ENCODE peak calls at places on chromosome 6, in eight cellular contexts. One of them, this sample, is unnamed.
A peak's percentile ranks its signal among the peaks of the same experiment; 100 is the strongest.

GRCh38 chr6:84707161-84707560 is 57.2 kb downstream of the TBX18 start:
- DNase-seq in aorta: no peak
- DNase-seq in neural crest cell: no peak
- DNase-seq in uterus: no peak
- DNase-seq in activated gamma-delta T cell: no peak
- DNase-seq in nucleus accumbens: no peak
- DNase-seq in posterior cingulate gyrus: no peak
- DNase-seq in endothelial cell: no peak
- DNase-seq in this sample: no peak

GRCh38 chr6:146857180-146857959 is 258.6 kb downstream of the ADGB start:
- DNase-seq in aorta: peak; percentile 96
- DNase-seq in posterior cingulate gyrus: peak; percentile 96
- DNase-seq in nucleus accumbens: peak; percentile 82
- DNase-seq in neural crest cell: peak; percentile 80
- DNase-seq in endothelial cell: peak; percentile 90
- DNase-seq in uterus: peak; percentile 79
- DNase-seq in activated gamma-delta T cell: peak; percentile 21
- DNase-seq in this sample: peak; percentile 86

GRCh38 chr6:4301871-4302270 is 166.5 kb upstream of the ECI2 start:
- DNase-seq in posterior cingulate gyrus: no peak
- DNase-seq in uterus: no peak
- DNase-seq in aorta: no peak
- DNase-seq in nucleus accumbens: no peak
- DNase-seq in neural crest cell: no peak
- DNase-seq in endothelial cell: no peak
- DNase-seq in activated gamma-delta T cell: no peak
- DNase-seq in this sample: no peak

GRCh38 chr6:41939848-41940758 is 1.5 kb downstream of the CCND3 start:
- DNase-seq in uterus: no peak
- DNase-seq in activated gamma-delta T cell: no peak
- DNase-seq in aorta: no peak
- DNase-seq in posterior cingulate gyrus: no peak
- DNase-seq in neural crest cell: no peak
- DNase-seq in nucleus accumbens: peak; percentile 19
- DNase-seq in endothelial cell: no peak
- DNase-seq in this sample: no peak

GRCh38 chr6:111972714-111973678 is 80.9 kb upstream of the CCN6 start:
- DNase-seq in neural crest cell: no peak
- DNase-seq in posterior cingulate gyrus: no peak
- DNase-seq in endothelial cell: no peak
- DNase-seq in nucleus accumbens: no peak
- DNase-seq in aorta: peak; percentile 81
- DNase-seq in activated gamma-delta T cell: no peak
- DNase-seq in uterus: peak; percentile 78
- DNase-seq in this sample: no peak

GRCh38 chr6:160391419-160392116 is 43.4 kb downstream of the SLC22A3 start:
- DNase-seq in aorta: no peak
- DNase-seq in nucleus accumbens: no peak
- DNase-seq in uterus: peak; percentile 53
- DNase-seq in neural crest cell: no peak
- DNase-seq in activated gamma-delta T cell: no peak
- DNase-seq in endothelial cell: no peak
- DNase-seq in posterior cingulate gyrus: no peak
- DNase-seq in this sample: no peak

GRCh38 chr6:37244430-37245310 is 12.9 kb upstream of the TBC1D22B start:
- DNase-seq in posterior cingulate gyrus: no peak
- DNase-seq in nucleus accumbens: peak; percentile 6
- DNase-seq in aorta: peak; percentile 81
- DNase-seq in activated gamma-delta T cell: no peak
- DNase-seq in neural crest cell: no peak
- DNase-seq in uterus: peak; percentile 93
- DNase-seq in endothelial cell: no peak
- DNase-seq in this sample: peak; percentile 16

GRCh38 chr6:52787917-52788316 is 15.7 kb downstream of the GSTA1 start:
- DNase-seq in uterus: no peak
- DNase-seq in posterior cingulate gyrus: no peak
- DNase-seq in activated gamma-delta T cell: no peak
- DNase-seq in neural crest cell: no peak
- DNase-seq in nucleus accumbens: no peak
- DNase-seq in endothelial cell: no peak
- DNase-seq in aorta: no peak
- DNase-seq in this sample: no peak

GRCh38 chr6:135851442-135852271 is at the start of gene PDE7B:
- DNase-seq in neural crest cell: peak; percentile 28
- DNase-seq in nucleus accumbens: peak; percentile 35
- DNase-seq in uterus: peak; percentile 83
- DNase-seq in aorta: peak; percentile 87
- DNase-seq in activated gamma-delta T cell: peak; percentile 6
- DNase-seq in posterior cingulate gyrus: peak; percentile 89
- DNase-seq in endothelial cell: peak; percentile 58
- DNase-seq in this sample: peak; percentile 34

GRCh38 chr6:73714227-73714626 is 18.2 kb downstream of the CD109 start:
- DNase-seq in uterus: no peak
- DNase-seq in activated gamma-delta T cell: no peak
- DNase-seq in endothelial cell: no peak
- DNase-seq in posterior cingulate gyrus: no peak
- DNase-seq in aorta: no peak
- DNase-seq in neural crest cell: no peak
- DNase-seq in nucleus accumbens: no peak
- DNase-seq in this sample: no peak

GRCh38 chr6:15519681-15520080 is 143.1 kb downstream of the DTNBP1 start:
- DNase-seq in nucleus accumbens: no peak
- DNase-seq in aorta: no peak
- DNase-seq in endothelial cell: no peak
- DNase-seq in activated gamma-delta T cell: no peak
- DNase-seq in neural crest cell: no peak
- DNase-seq in posterior cingulate gyrus: peak; percentile 24
- DNase-seq in uterus: no peak
- DNase-seq in this sample: no peak

GRCh38 chr6:155248021-155249001 is 15.5 kb upstream of the CLDN20 start:
- DNase-seq in neural crest cell: peak; percentile 40
- DNase-seq in endothelial cell: peak; percentile 46
- DNase-seq in nucleus accumbens: peak; percentile 35
- DNase-seq in uterus: peak; percentile 75
- DNase-seq in aorta: no peak
- DNase-seq in activated gamma-delta T cell: no peak
- DNase-seq in posterior cingulate gyrus: peak; percentile 87
- DNase-seq in this sample: peak; percentile 69

GRCh38 chr6:137402143-137402542 is 92.1 kb downstream of the OLIG3 start:
- DNase-seq in activated gamma-delta T cell: no peak
- DNase-seq in posterior cingulate gyrus: no peak
- DNase-seq in endothelial cell: no peak
- DNase-seq in neural crest cell: no peak
- DNase-seq in nucleus accumbens: no peak
- DNase-seq in aorta: no peak
- DNase-seq in uterus: no peak
- DNase-seq in this sample: no peak

GRCh38 chr6:51025082-51025777 is 206.6 kb downstream of the TFAP2B start:
- DNase-seq in neural crest cell: no peak
- DNase-seq in uterus: no peak
- DNase-seq in endothelial cell: no peak
- DNase-seq in activated gamma-delta T cell: no peak
- DNase-seq in aorta: no peak
- DNase-seq in nucleus accumbens: no peak
- DNase-seq in posterior cingulate gyrus: peak; percentile 59
- DNase-seq in this sample: no peak

GRCh38 chr6:41601248-41601549 is 37.1 kb upstream of the MDFI start:
- DNase-seq in uterus: peak; percentile 9
- DNase-seq in aorta: peak; percentile 69
- DNase-seq in neural crest cell: no peak
- DNase-seq in activated gamma-delta T cell: no peak
- DNase-seq in posterior cingulate gyrus: no peak
- DNase-seq in nucleus accumbens: no peak
- DNase-seq in endothelial cell: no peak
- DNase-seq in this sample: no peak

GRCh38 chr6:30155522-30156261 is 5.3 kb downstream of the TRIM10 start:
- DNase-seq in endothelial cell: no peak
- DNase-seq in posterior cingulate gyrus: no peak
- DNase-seq in neural crest cell: no peak
- DNase-seq in uterus: no peak
- DNase-seq in nucleus accumbens: no peak
- DNase-seq in activated gamma-delta T cell: no peak
- DNase-seq in aorta: no peak
- DNase-seq in this sample: no peak

GRCh38 chr6:56649782-56650181 is 7.1 kb upstream of the DST start:
- DNase-seq in uterus: no peak
- DNase-seq in aorta: no peak
- DNase-seq in neural crest cell: no peak
- DNase-seq in activated gamma-delta T cell: no peak
- DNase-seq in posterior cingulate gyrus: no peak
- DNase-seq in endothelial cell: no peak
- DNase-seq in nucleus accumbens: no peak
- DNase-seq in this sample: no peak

GRCh38 chr6:83359638-83360037 is 71.2 kb downstream of the ME1 start:
- DNase-seq in activated gamma-delta T cell: no peak
- DNase-seq in neural crest cell: no peak
- DNase-seq in endothelial cell: no peak
- DNase-seq in uterus: no peak
- DNase-seq in aorta: no peak
- DNase-seq in nucleus accumbens: no peak
- DNase-seq in posterior cingulate gyrus: no peak
- DNase-seq in this sample: no peak

GRCh38 chr6:75618437-75618836 is 16.8 kb downstream of the SENP6 start:
- DNase-seq in posterior cingulate gyrus: no peak
- DNase-seq in endothelial cell: no peak
- DNase-seq in activated gamma-delta T cell: no peak
- DNase-seq in aorta: no peak
- DNase-seq in nucleus accumbens: no peak
- DNase-seq in uterus: no peak
- DNase-seq in neural crest cell: no peak
- DNase-seq in this sample: no peak

GRCh38 chr6:47413752-47414516 is 63.7 kb upstream of the CD2AP start:
- DNase-seq in aorta: no peak
- DNase-seq in nucleus accumbens: peak; percentile 1
- DNase-seq in activated gamma-delta T cell: no peak
- DNase-seq in uterus: peak; percentile 17
- DNase-seq in neural crest cell: no peak
- DNase-seq in endothelial cell: peak; percentile 13
- DNase-seq in posterior cingulate gyrus: no peak
- DNase-seq in this sample: no peak

GRCh38 chr6:6331393-6331792 is 10.9 kb upstream of the F13A1 start:
- DNase-seq in nucleus accumbens: no peak
- DNase-seq in aorta: no peak
- DNase-seq in neural crest cell: no peak
- DNase-seq in endothelial cell: no peak
- DNase-seq in uterus: no peak
- DNase-seq in activated gamma-delta T cell: no peak
- DNase-seq in posterior cingulate gyrus: no peak
- DNase-seq in this sample: no peak

GRCh38 chr6:41741625-41742490 is 5.3 kb downstream of the PGC start:
- DNase-seq in uterus: no peak
- DNase-seq in endothelial cell: no peak
- DNase-seq in neural crest cell: no peak
- DNase-seq in nucleus accumbens: no peak
- DNase-seq in aorta: no peak
- DNase-seq in posterior cingulate gyrus: peak; percentile 50
- DNase-seq in activated gamma-delta T cell: no peak
- DNase-seq in this sample: no peak

GRCh38 chr6:39855356-39855995 is 63.3 kb downstream of the DAAM2 start:
- DNase-seq in posterior cingulate gyrus: no peak
- DNase-seq in neural crest cell: no peak
- DNase-seq in endothelial cell: no peak
- DNase-seq in uterus: no peak
- DNase-seq in aorta: no peak
- DNase-seq in activated gamma-delta T cell: no peak
- DNase-seq in nucleus accumbens: no peak
- DNase-seq in this sample: no peak

GRCh38 chr6:156507656-156508055 is 269.5 kb upstream of the ARID1B start:
- DNase-seq in neural crest cell: no peak
- DNase-seq in posterior cingulate gyrus: no peak
- DNase-seq in endothelial cell: no peak
- DNase-seq in activated gamma-delta T cell: no peak
- DNase-seq in aorta: no peak
- DNase-seq in nucleus accumbens: no peak
- DNase-seq in uterus: no peak
- DNase-seq in this sample: no peak

GRCh38 chr6:76615395-76615794 is 542.9 kb upstream of the IMPG1 start:
- DNase-seq in aorta: no peak
- DNase-seq in uterus: no peak
- DNase-seq in posterior cingulate gyrus: no peak
- DNase-seq in endothelial cell: no peak
- DNase-seq in activated gamma-delta T cell: no peak
- DNase-seq in nucleus accumbens: no peak
- DNase-seq in neural crest cell: no peak
- DNase-seq in this sample: no peak

GRCh38 chr6:140051521-140052455 is 677.3 kb upstream of the CITED2 start:
- DNase-seq in activated gamma-delta T cell: no peak
- DNase-seq in endothelial cell: no peak
- DNase-seq in nucleus accumbens: no peak
- DNase-seq in posterior cingulate gyrus: no peak
- DNase-seq in aorta: no peak
- DNase-seq in neural crest cell: no peak
- DNase-seq in uterus: no peak
- DNase-seq in this sample: no peak

GRCh38 chr6:11718031-11718430 is 60.6 kb downstream of the ADTRP start:
- DNase-seq in posterior cingulate gyrus: no peak
- DNase-seq in endothelial cell: no peak
- DNase-seq in neural crest cell: no peak
- DNase-seq in uterus: no peak
- DNase-seq in activated gamma-delta T cell: no peak
- DNase-seq in nucleus accumbens: no peak
- DNase-seq in aorta: no peak
- DNase-seq in this sample: no peak

GRCh38 chr6:111971866-111972532 is 81.9 kb upstream of the CCN6 start:
- DNase-seq in endothelial cell: no peak
- DNase-seq in neural crest cell: no peak
- DNase-seq in nucleus accumbens: no peak
- DNase-seq in activated gamma-delta T cell: no peak
- DNase-seq in uterus: no peak
- DNase-seq in aorta: no peak
- DNase-seq in posterior cingulate gyrus: no peak
- DNase-seq in this sample: no peak

GRCh38 chr6:44275749-44276648 is 5.7 kb downstream of the TMEM151B start:
- DNase-seq in posterior cingulate gyrus: no peak
- DNase-seq in uterus: no peak
- DNase-seq in activated gamma-delta T cell: no peak
- DNase-seq in neural crest cell: no peak
- DNase-seq in endothelial cell: no peak
- DNase-seq in aorta: no peak
- DNase-seq in nucleus accumbens: no peak
- DNase-seq in this sample: no peak

GRCh38 chr6:45504947-45505346 is 127.2 kb upstream of the SUPT3H start:
- DNase-seq in posterior cingulate gyrus: no peak
- DNase-seq in neural crest cell: no peak
- DNase-seq in uterus: no peak
- DNase-seq in endothelial cell: peak; percentile 30
- DNase-seq in activated gamma-delta T cell: no peak
- DNase-seq in aorta: no peak
- DNase-seq in nucleus accumbens: no peak
- DNase-seq in this sample: no peak

GRCh38 chr6:100349366-100349765 is 115.4 kb downstream of the SIM1 start:
- DNase-seq in posterior cingulate gyrus: no peak
- DNase-seq in aorta: no peak
- DNase-seq in endothelial cell: no peak
- DNase-seq in neural crest cell: no peak
- DNase-seq in nucleus accumbens: no peak
- DNase-seq in uterus: no peak
- DNase-seq in activated gamma-delta T cell: no peak
- DNase-seq in this sample: no peak

GRCh38 chr6:17494177-17494576 is 100.8 kb downstream of the CAP2 start:
- DNase-seq in endothelial cell: no peak
- DNase-seq in activated gamma-delta T cell: no peak
- DNase-seq in uterus: no peak
- DNase-seq in posterior cingulate gyrus: no peak
- DNase-seq in neural crest cell: no peak
- DNase-seq in nucleus accumbens: no peak
- DNase-seq in aorta: no peak
- DNase-seq in this sample: no peak

GRCh38 chr6:133314951-133315350 is 73.8 kb downstream of the EYA4 start:
- DNase-seq in nucleus accumbens: no peak
- DNase-seq in activated gamma-delta T cell: no peak
- DNase-seq in endothelial cell: no peak
- DNase-seq in posterior cingulate gyrus: no peak
- DNase-seq in aorta: no peak
- DNase-seq in neural crest cell: no peak
- DNase-seq in uterus: no peak
- DNase-seq in this sample: no peak

GRCh38 chr6:143744593-143745151 is 66.9 kb downstream of the PHACTR2 start:
- DNase-seq in posterior cingulate gyrus: no peak
- DNase-seq in nucleus accumbens: no peak
- DNase-seq in aorta: no peak
- DNase-seq in endothelial cell: no peak
- DNase-seq in uterus: no peak
- DNase-seq in activated gamma-delta T cell: no peak
- DNase-seq in neural crest cell: no peak
- DNase-seq in this sample: no peak